ENCODE peak calls at places on chromosomes 13 and 19, in five cellular contexts. Q is fibroblast of lung, M is C1 segment of cervical spinal cord, A is KG1, C is non-pigmented ciliary epithelial cell. N is an unnamed sample.

GRCh38 chr19:5795382-5795919 is 4.5 kb upstream of the DUS3L start:
- DNase-seq in C (no peak), M (no peak), Q (no peak), A (no peak), N (no peak)

GRCh38 chr19:3984584-3984907 is 717 bp downstream of the EEF2 start:
- DNase-seq in M (no peak), C (no peak), A (no peak), Q (no peak), N (no peak)

GRCh38 chr19:36140289-36141038 is 598 bp downstream of the CAPNS1 start:
- DNase-seq in M (no peak), C (no peak), Q (peak), A (peak), N (peak)

GRCh38 chr13:47033216-47033615 is 136.4 kb upstream of the HTR2A start:
- DNase-seq in A (no peak), Q (peak), M (no peak), C (peak), N (no peak)

GRCh38 chr13:113531041-113531873 is 40.7 kb upstream of the DCUN1D2 start:
- DNase-seq in Q (no peak), A (no peak), M (no peak), C (no peak), N (no peak)

GRCh38 chr19:6551607-6552450 is 21.0 kb downstream of the TNFSF9 start:
- DNase-seq in C (no peak), Q (peak), A (no peak), M (no peak), N (no peak)

GRCh38 chr13:30745917-30746686 is 10.8 kb downstream of the ALOX5AP start:
- DNase-seq in M (no peak), C (no peak), A (no peak), Q (peak), N (peak)

GRCh38 chr19:33496496-33496895 is 25.1 kb downstream of the PEPD start:
- DNase-seq in C (no peak), M (no peak), A (no peak), Q (no peak), N (no peak)

GRCh38 chr13:74287672-74288169 is 153.5 kb upstream of the KLF12 start:
- DNase-seq in M (no peak), A (peak), C (no peak), Q (peak), N (peak)

GRCh38 chr19:34932494-34932893 is 5.8 kb downstream of the ZNF30 start:
- DNase-seq in A (no peak), M (no peak), Q (no peak), C (no peak), N (no peak)

GRCh38 chr19:718251-719024 is 9.7 kb downstream of the PALM start:
- DNase-seq in Q (no peak), M (no peak), A (no peak), C (no peak), N (peak)

GRCh38 chr19:33734913-33735312 is 61.8 kb upstream of the KCTD15 start:
- DNase-seq in C (no peak), M (no peak), Q (no peak), A (no peak), N (no peak)

GRCh38 chr13:113803409-113804016 is 44.5 kb downstream of the TMEM255B start:
- DNase-seq in C (no peak), A (no peak), Q (no peak), M (no peak), N (no peak)

GRCh38 chr13:86870388-86870966 is 800.7 kb upstream of the SLITRK5 start:
- DNase-seq in C (no peak), M (no peak), A (no peak), Q (no peak), N (peak)

GRCh38 chr19:46372901-46373572 is 26.1 kb downstream of the PPP5C start:
- DNase-seq in Q (peak), A (no peak), C (no peak), M (no peak), N (no peak)

GRCh38 chr19:1935484-1936208 is 5.3 kb upstream of the CSNK1G2 start:
- DNase-seq in C (no peak), Q (peak), M (no peak), A (no peak), N (peak)

GRCh38 chr13:30629527-30629926 is 11.8 kb downstream of the USPL1 start:
- DNase-seq in A (no peak), Q (no peak), C (no peak), M (no peak), N (no peak)

GRCh38 chr19:926595-927043 is 784 bp downstream of the ARID3A start:
- DNase-seq in Q (no peak), C (no peak), A (peak), M (no peak), N (peak)

GRCh38 chr13:35888327-35888940 is 242.7 kb downstream of the DCLK1 start:
- DNase-seq in Q (peak), C (no peak), A (no peak), M (no peak), N (no peak)

GRCh38 chr13:51834581-51835158 is 10.3 kb downstream of the TMEM272 start:
- DNase-seq in C (no peak), M (no peak), A (no peak), Q (no peak), N (no peak)

GRCh38 chr19:43902399-43902798 is 32.7 kb downstream of the ZNF45 start:
- DNase-seq in M (no peak), A (no peak), Q (no peak), C (no peak), N (no peak)

GRCh38 chr13:106753241-106753640 is 185.3 kb upstream of the ARGLU1 start:
- DNase-seq in A (no peak), C (no peak), Q (no peak), M (no peak), N (no peak)

GRCh38 chr19:41225238-41226052 is 6.4 kb downstream of the AXL start:
- DNase-seq in C (peak), M (no peak), Q (peak), A (no peak), N (no peak)

GRCh38 chr19:46953955-46954501 is 65.6 kb upstream of the NPAS1 start:
- DNase-seq in C (no peak), A (no peak), Q (no peak), M (no peak), N (no peak)

GRCh38 chr19:6891761-6892385 is 4.5 kb downstream of the ADGRE1 start:
- DNase-seq in A (peak), C (no peak), Q (no peak), M (no peak), N (peak)

GRCh38 chr13:99125335-99125915 is 75.2 kb upstream of the UBAC2 start:
- DNase-seq in C (no peak), Q (no peak), M (no peak), A (no peak), N (no peak)

GRCh38 chr13:102405499-102406079 is 3.7 kb upstream of the FGF14 start:
- DNase-seq in A (no peak), M (no peak), C (no peak), Q (peak), N (peak)

GRCh38 chr19:1154731-1155351 is 19.2 kb downstream of the SBNO2 start:
- DNase-seq in A (no peak), Q (peak), C (peak), M (no peak), N (no peak)

GRCh38 chr19:39082745-39083598 is 1.2 kb upstream of the ACP7 start:
- DNase-seq in C (no peak), Q (no peak), M (no peak), A (no peak), N (no peak)

GRCh38 chr13:93709511-93710244 is 483.1 kb downstream of the GPC6 start:
- DNase-seq in A (no peak), M (no peak), C (no peak), Q (peak), N (no peak)

GRCh38 chr13:96958286-96958891 is 35.9 kb downstream of the OXGR1 start:
- DNase-seq in A (peak), M (no peak), Q (peak), C (no peak), N (peak)